ENCODE peak calls at places on chromosome 19, in five cellular contexts. One of them, this sample, is unnamed.
A peak's percentile ranks its signal among the peaks of the same experiment; 100 is the strongest.

GRCh38 chr19:41994521-41994971 is 516 bp upstream of the ATP1A3 start:
- DNase-seq in mammary epithelial cell: no peak
- DNase-seq in GM23248: no peak
- DNase-seq in H9: no peak
- DNase-seq in fibroblast of lung: no peak
- DNase-seq in this sample: peak; percentile 54

GRCh38 chr19:2120821-2121220 is 24.1 kb downstream of the IZUMO4 start:
- DNase-seq in fibroblast of lung: no peak
- DNase-seq in H9: no peak
- DNase-seq in GM23248: no peak
- DNase-seq in mammary epithelial cell: no peak
- DNase-seq in this sample: no peak

GRCh38 chr19:35851213-35852028 is 883 bp downstream of the NPHS1 start:
- DNase-seq in GM23248: no peak
- DNase-seq in mammary epithelial cell: no peak
- DNase-seq in H9: peak; percentile 84
- DNase-seq in fibroblast of lung: no peak
- DNase-seq in this sample: peak; percentile 54

GRCh38 chr19:13164370-13165090 is 14.3 kb downstream of the IER2 start:
- DNase-seq in fibroblast of lung: peak; percentile 73
- DNase-seq in GM23248: peak; percentile 59
- DNase-seq in mammary epithelial cell: peak; percentile 75
- DNase-seq in H9: peak; percentile 100
- DNase-seq in this sample: peak; percentile 68

GRCh38 chr19:49591731-49592485 is 926 bp downstream of the PRR12 start:
- DNase-seq in GM23248: peak; percentile 76
- DNase-seq in mammary epithelial cell: peak; percentile 47
- DNase-seq in H9: peak; percentile 78
- DNase-seq in fibroblast of lung: peak; percentile 49
- DNase-seq in this sample: peak; percentile 86

GRCh38 chr19:2797280-2797679 is 12.0 kb downstream of the THOP1 start:
- DNase-seq in GM23248: no peak
- DNase-seq in H9: no peak
- DNase-seq in fibroblast of lung: no peak
- DNase-seq in mammary epithelial cell: no peak
- DNase-seq in this sample: no peak

GRCh38 chr19:41821003-41821735 is 23.3 kb downstream of the LYPD4 start:
- DNase-seq in H9: peak; percentile 76
- DNase-seq in fibroblast of lung: peak; percentile 10
- DNase-seq in mammary epithelial cell: peak; percentile 19
- DNase-seq in GM23248: peak; percentile 51
- DNase-seq in this sample: peak; percentile 89

GRCh38 chr19:49890349-49891311 is 6.1 kb downstream of the IL4I1 start:
- DNase-seq in H9: peak; percentile 88
- DNase-seq in GM23248: peak; percentile 31
- DNase-seq in mammary epithelial cell: peak; percentile 48
- DNase-seq in fibroblast of lung: no peak
- DNase-seq in this sample: peak; percentile 92

GRCh38 chr19:48636859-48637448 is at the start of gene DBP:
- DNase-seq in GM23248: peak; percentile 71
- DNase-seq in H9: peak; percentile 73
- DNase-seq in mammary epithelial cell: no peak
- DNase-seq in fibroblast of lung: no peak
- DNase-seq in this sample: no peak

DNA sequence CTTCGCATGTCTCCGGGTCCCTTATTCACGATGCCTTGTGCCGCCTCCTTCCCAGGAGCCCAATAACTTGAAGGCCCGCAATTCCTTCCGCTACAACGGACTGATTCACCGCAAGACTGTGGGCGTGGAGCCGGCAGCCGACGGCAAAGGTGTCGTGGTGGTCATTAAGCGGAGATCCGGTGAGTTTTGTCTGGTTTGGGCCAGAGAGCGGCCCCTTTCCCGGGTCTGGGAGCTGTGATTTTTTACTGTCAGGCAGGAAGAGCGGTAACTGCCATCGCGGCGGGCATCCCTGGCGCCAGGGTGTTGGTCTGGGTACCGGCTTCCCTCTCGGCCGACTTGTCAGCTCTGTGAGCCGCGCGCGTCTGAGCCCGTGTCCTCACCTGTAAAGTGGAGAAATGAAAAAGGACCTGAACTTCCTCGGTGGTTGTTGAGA is 799 bp downstream of the RPL28 start:
- DNase-seq in H9: no peak
- DNase-seq in fibroblast of lung: peak; percentile 30
- DNase-seq in mammary epithelial cell: peak; percentile 23
- DNase-seq in GM23248: peak; percentile 69
- DNase-seq in this sample: no peak
- H3K9ac ChIP-seq in H9: peak overlapping the region; percentile 83
- H3K9ac ChIP-seq in fibroblast of lung: peak overlapping the region; percentile 75
- H3K9ac ChIP-seq in mammary epithelial cell: peak overlapping the region; percentile 90
- H3K9ac ChIP-seq in GM23248: peak overlapping the region; percentile 92
- H3K9ac ChIP-seq in this sample: peak overlapping the region; percentile 99

GRCh38 chr19:941292-942132 is 15.7 kb downstream of the ARID3A start:
- DNase-seq in GM23248: no peak
- DNase-seq in fibroblast of lung: no peak
- DNase-seq in mammary epithelial cell: no peak
- DNase-seq in H9: no peak
- DNase-seq in this sample: no peak
- H3K9ac ChIP-seq in GM23248: no peak overlapping the region
- H3K9ac ChIP-seq in fibroblast of lung: peak overlapping the region; percentile 33
- H3K9ac ChIP-seq in mammary epithelial cell: no peak overlapping the region
- H3K9ac ChIP-seq in H9: no peak overlapping the region
- H3K9ac ChIP-seq in this sample: no peak overlapping the region

GRCh38 chr19:18610245-18610555 is 2.5 kb upstream of the TMEM59L start:
- DNase-seq in fibroblast of lung: no peak
- DNase-seq in H9: no peak
- DNase-seq in mammary epithelial cell: no peak
- DNase-seq in GM23248: no peak
- DNase-seq in this sample: no peak
- H3K9ac ChIP-seq in fibroblast of lung: no peak overlapping the region
- H3K9ac ChIP-seq in H9: no peak overlapping the region
- H3K9ac ChIP-seq in mammary epithelial cell: no peak overlapping the region
- H3K9ac ChIP-seq in GM23248: no peak overlapping the region
- H3K9ac ChIP-seq in this sample: no peak overlapping the region

DNA sequence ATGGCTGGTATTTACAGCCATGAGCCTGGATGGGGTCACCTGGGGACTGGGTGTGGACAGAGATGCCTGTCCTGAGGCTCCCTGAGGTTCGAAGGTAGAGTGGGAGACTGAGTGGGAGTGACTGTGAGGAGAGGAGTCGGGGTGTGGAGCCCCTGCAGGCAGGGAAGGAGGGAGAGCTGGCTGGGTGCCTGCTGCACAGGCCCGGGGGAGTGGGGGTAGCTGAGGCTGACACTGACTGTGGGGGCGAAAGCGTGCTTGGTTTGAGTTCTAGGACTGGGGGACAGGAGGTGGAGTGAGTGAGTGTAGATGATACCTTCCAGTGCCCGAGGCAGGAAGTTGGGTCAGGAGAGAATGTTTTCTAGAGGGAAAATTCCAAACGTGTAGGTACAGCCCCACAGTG is 7.1 kb downstream of the RAB11B start:
- DNase-seq in mammary epithelial cell: peak; percentile 59
- DNase-seq in fibroblast of lung: no peak
- DNase-seq in H9: no peak
- DNase-seq in GM23248: no peak
- DNase-seq in this sample: no peak
- H3K9ac ChIP-seq in mammary epithelial cell: peak overlapping the region; percentile 46
- H3K9ac ChIP-seq in fibroblast of lung: no peak overlapping the region
- H3K9ac ChIP-seq in H9: no peak overlapping the region
- H3K9ac ChIP-seq in GM23248: no peak overlapping the region
- H3K9ac ChIP-seq in this sample: no peak overlapping the region

GRCh38 chr19:6588508-6589345 is 2.2 kb downstream of the CD70 start:
- DNase-seq in GM23248: peak; percentile 19
- DNase-seq in fibroblast of lung: no peak
- DNase-seq in H9: no peak
- DNase-seq in mammary epithelial cell: no peak
- DNase-seq in this sample: peak; percentile 59
- H3K9ac ChIP-seq in GM23248: no peak overlapping the region
- H3K9ac ChIP-seq in fibroblast of lung: no peak overlapping the region
- H3K9ac ChIP-seq in H9: no peak overlapping the region
- H3K9ac ChIP-seq in mammary epithelial cell: no peak overlapping the region
- H3K9ac ChIP-seq in this sample: peak overlapping the region; percentile 58

GRCh38 chr19:21221653-21222052 is 79.8 kb downstream of the ZNF431 start:
- DNase-seq in H9: no peak
- DNase-seq in GM23248: no peak
- DNase-seq in fibroblast of lung: peak; percentile 26
- DNase-seq in mammary epithelial cell: no peak
- DNase-seq in this sample: no peak
- H3K9ac ChIP-seq in H9: no peak overlapping the region
- H3K9ac ChIP-seq in GM23248: no peak overlapping the region
- H3K9ac ChIP-seq in fibroblast of lung: no peak overlapping the region
- H3K9ac ChIP-seq in mammary epithelial cell: no peak overlapping the region
- H3K9ac ChIP-seq in this sample: no peak overlapping the region

GRCh38 chr19:34265221-34265650 is 10.9 kb downstream of the GARRE1 start:
- DNase-seq in mammary epithelial cell: peak; percentile 80
- DNase-seq in GM23248: no peak
- DNase-seq in H9: peak; percentile 73
- DNase-seq in fibroblast of lung: no peak
- DNase-seq in this sample: no peak
- H3K9ac ChIP-seq in mammary epithelial cell: no peak overlapping the region
- H3K9ac ChIP-seq in GM23248: no peak overlapping the region
- H3K9ac ChIP-seq in H9: no peak overlapping the region
- H3K9ac ChIP-seq in fibroblast of lung: no peak overlapping the region
- H3K9ac ChIP-seq in this sample: no peak overlapping the region

GRCh38 chr19:45496349-45496953 is 396 bp downstream of the RTN2 start:
- DNase-seq in mammary epithelial cell: no peak
- DNase-seq in fibroblast of lung: no peak
- DNase-seq in GM23248: peak; percentile 62
- DNase-seq in H9: peak; percentile 82
- DNase-seq in this sample: peak; percentile 70
- H3K9ac ChIP-seq in mammary epithelial cell: peak overlapping the region; percentile 31
- H3K9ac ChIP-seq in fibroblast of lung: peak overlapping the region; percentile 50
- H3K9ac ChIP-seq in GM23248: peak overlapping the region; percentile 22
- H3K9ac ChIP-seq in H9: no peak overlapping the region
- H3K9ac ChIP-seq in this sample: peak overlapping the region; percentile 72

GRCh38 chr19:17282488-17283256 is 971 bp downstream of the ANKLE1 start:
- DNase-seq in GM23248: peak; percentile 86
- DNase-seq in mammary epithelial cell: peak; percentile 72
- DNase-seq in fibroblast of lung: peak; percentile 64
- DNase-seq in H9: peak; percentile 92
- DNase-seq in this sample: peak; percentile 94
- H3K9ac ChIP-seq in GM23248: peak overlapping the region; percentile 18
- H3K9ac ChIP-seq in mammary epithelial cell: no peak overlapping the region
- H3K9ac ChIP-seq in fibroblast of lung: peak overlapping the region; percentile 20
- H3K9ac ChIP-seq in H9: no peak overlapping the region
- H3K9ac ChIP-seq in this sample: peak overlapping the region; percentile 87

GRCh38 chr19:43724896-43725295 is 9.0 kb downstream of the IRGC start:
- DNase-seq in H9: no peak
- DNase-seq in GM23248: no peak
- DNase-seq in mammary epithelial cell: no peak
- DNase-seq in fibroblast of lung: no peak
- DNase-seq in this sample: no peak

GRCh38 chr19:43725468-43725867 is 9.6 kb downstream of the IRGC start:
- DNase-seq in H9: no peak
- DNase-seq in fibroblast of lung: no peak
- DNase-seq in mammary epithelial cell: no peak
- DNase-seq in GM23248: no peak
- DNase-seq in this sample: no peak

GRCh38 chr19:43727593-43727853 is 11.6 kb downstream of the IRGC start:
- DNase-seq in mammary epithelial cell: no peak
- DNase-seq in fibroblast of lung: no peak
- DNase-seq in GM23248: no peak
- DNase-seq in H9: no peak
- DNase-seq in this sample: no peak

GRCh38 chr19:43723588-43723987 is 7.7 kb downstream of the IRGC start:
- DNase-seq in fibroblast of lung: no peak
- DNase-seq in mammary epithelial cell: no peak
- DNase-seq in GM23248: peak; percentile 31
- DNase-seq in H9: no peak
- DNase-seq in this sample: no peak

GRCh38 chr19:43726736-43727592 is 11.1 kb downstream of the IRGC start:
- DNase-seq in H9: no peak
- DNase-seq in fibroblast of lung: no peak
- DNase-seq in GM23248: peak; percentile 51
- DNase-seq in mammary epithelial cell: no peak
- DNase-seq in this sample: no peak
- H3K9ac ChIP-seq in H9: no peak overlapping the region
- H3K9ac ChIP-seq in fibroblast of lung: no peak overlapping the region
- H3K9ac ChIP-seq in GM23248: no peak overlapping the region
- H3K9ac ChIP-seq in mammary epithelial cell: no peak overlapping the region
- H3K9ac ChIP-seq in this sample: no peak overlapping the region

This sample was measured in Karpas-422.